ENCODE peak calls at places on chromosomes 12 and 14, in four cellular contexts. J is left ventricle myocardium inferior, C is esophagus muscularis mucosa, E is mammary epithelial cell. D is an unnamed sample.

GRCh38 chr14:92484132-92484823 is 29.3 kb upstream of the RIN3 start:
- DNase-seq in C (no peak), J (no peak), E (no peak), D (no peak)

GRCh38 chr14:93094121-93094918 is 21.4 kb downstream of the ITPK1 start:
- DNase-seq in J (no peak), E (no peak), C (no peak), D (no peak)

GRCh38 chr12:124122722-124123121 is 149.7 kb downstream of the ZNF664 start:
- DNase-seq in J (no peak), C (no peak), E (no peak), D (no peak)

GRCh38 chr12:3246253-3246652 is 169.1 kb downstream of the TSPAN9 start:
- DNase-seq in E (no peak), C (no peak), J (no peak), D (no peak)

GRCh38 chr12:89038831-89039509 is 313.3 kb downstream of the DUSP6 start:
- DNase-seq in C (no peak), J (no peak), E (no peak), D (no peak)

GRCh38 chr12:111298583-111299436 is 70.1 kb downstream of the PHETA1 start:
- DNase-seq in J (peak; percentile 28), E (peak; percentile 22), C (no peak), D (peak; percentile 69)

GRCh38 chr12:48118491-48118890 is 673 bp upstream of the PFKM start:
- DNase-seq in C (no peak), E (no peak), J (no peak), D (no peak)

GRCh38 chr12:25769076-25769945 is 189.2 kb upstream of the RASSF8 start:
- DNase-seq in E (peak; percentile 83), C (no peak), J (no peak), D (peak; percentile 67)

GRCh38 chr12:100675432-100675831 is 101.9 kb downstream of the GAS2L3 start:
- DNase-seq in C (no peak), J (no peak), E (peak; percentile 40), D (no peak)

GRCh38 chr12:6953417-6954315 is 2.5 kb downstream of the PTPN6 start:
- DNase-seq in C (no peak), E (no peak), J (peak; percentile 47), D (no peak)

GRCh38 chr14:68195126-68195525 is 375.5 kb downstream of the RAD51B start:
- DNase-seq in J (no peak), E (no peak), C (no peak), D (no peak)

GRCh38 chr14:99818503-99819036 is 25.4 kb downstream of the EML1 start:
- DNase-seq in J (no peak), E (no peak), C (no peak), D (no peak)

DNA sequence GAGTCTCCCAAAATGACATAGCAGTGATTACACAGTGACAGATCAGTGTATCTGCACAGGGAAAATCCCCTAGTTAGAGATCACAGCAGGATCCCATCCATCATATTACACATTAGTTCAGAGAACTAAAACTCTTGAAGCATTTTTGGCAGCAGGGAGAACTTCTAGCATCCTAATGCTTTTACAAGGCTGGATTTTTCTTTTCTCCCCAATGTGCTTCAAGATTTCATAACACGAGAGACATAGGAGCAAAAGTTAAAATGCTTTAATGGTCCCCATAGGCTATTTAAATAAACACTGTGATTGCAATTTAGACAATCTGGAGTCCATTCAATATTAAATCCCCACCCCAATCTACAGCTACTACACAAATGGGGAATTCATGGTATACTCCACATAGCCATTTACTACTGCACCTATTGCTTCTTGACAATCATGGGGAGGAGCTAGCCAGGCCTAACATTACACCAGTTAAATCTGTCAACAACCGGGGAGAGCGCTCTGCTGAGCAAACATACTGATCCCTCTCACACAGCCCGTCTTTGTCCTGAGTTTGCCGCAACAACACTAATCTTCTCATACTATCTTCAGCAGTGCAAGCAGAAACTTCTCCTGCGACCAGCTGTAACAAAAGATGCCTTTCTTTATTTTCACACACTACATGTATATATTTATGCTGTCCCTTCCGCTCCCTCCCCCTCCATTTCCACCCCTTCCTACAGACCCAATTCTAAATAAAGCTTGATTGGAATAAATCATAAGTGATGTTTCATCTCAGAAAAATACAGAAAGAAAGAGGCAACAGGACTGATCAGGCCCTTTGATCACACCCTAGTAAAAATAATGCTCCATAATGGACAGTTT is 120.3 kb upstream of the SOX5 start:
- DNase-seq in J (no peak), E (peak; percentile 29), C (no peak), D (no peak)
- TF ChIP-seq CTCF in J (no peak), E (no peak), C (no peak), D (no peak)

DNA sequence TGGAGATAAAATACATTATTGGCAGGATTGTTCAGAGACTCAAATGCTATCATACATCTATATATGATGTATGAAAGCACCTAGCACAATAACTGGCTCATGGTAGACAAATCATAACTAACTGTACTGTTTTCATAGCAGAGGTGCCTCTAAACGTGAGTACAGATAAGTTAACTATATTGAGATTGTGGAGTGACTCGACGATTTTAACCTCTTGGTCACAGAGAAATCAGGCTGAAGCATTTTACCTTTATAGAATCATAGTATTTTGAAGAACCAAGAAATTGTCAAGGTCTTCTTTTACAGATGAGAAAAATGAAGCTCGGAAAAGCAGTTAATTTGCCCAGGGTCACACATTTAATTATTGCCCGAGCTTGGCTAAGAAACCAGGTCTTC is 666 bp upstream of the DERA start:
- DNase-seq in E (no peak), J (no peak), C (no peak), D (no peak)
- H3K27ac ChIP-seq in E (peak overlapping the region; percentile 92), J (peak overlapping the region; percentile 86), C (peak overlapping the region; percentile 98), D (no peak overlapping the region)

GRCh38 chr12:52369809-52370208 is 2.5 kb upstream of the KRT85 start:
- DNase-seq in E (no peak), J (no peak), C (no peak), D (no peak)
- TF ChIP-seq CTCF in E (no peak), J (no peak), C (no peak), D (no peak)

DNA sequence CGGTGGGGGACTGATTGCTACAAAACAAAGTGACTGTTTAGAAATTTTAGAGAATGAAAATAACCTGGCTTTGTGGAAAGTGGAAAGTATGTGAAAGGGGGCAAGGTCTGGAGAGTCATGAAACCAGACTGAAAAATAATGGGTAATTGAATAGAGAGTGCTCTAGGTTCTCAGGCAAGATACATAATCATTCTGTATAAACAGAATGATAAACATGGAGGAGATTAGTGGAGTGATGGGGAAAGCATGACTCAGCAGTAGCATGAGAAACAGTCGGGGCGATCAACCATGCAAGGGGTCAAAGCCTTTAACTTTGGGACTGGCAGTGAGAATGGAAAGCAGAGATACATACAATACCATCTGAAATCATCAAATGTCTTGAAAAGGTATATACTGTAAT is 332.5 kb downstream of the CCER1 start:
- DNase-seq in J (no peak), E (no peak), C (no peak), D (no peak)
- H3K27ac ChIP-seq in J (no peak overlapping the region), E (no peak overlapping the region), C (no peak overlapping the region), D (no peak overlapping the region)